ENCODE peak calls at places on chromosome 21, in ten cellular contexts. H, I, M, J, D, S, P, U, L and R are unnamed samples.

GRCh38 chr21:42691901-42692559 is 38.6 kb downstream of the PDE9A start:
- DNase-seq in P (no peak), H (no peak), S (no peak), D (no peak), J (no peak), U (no peak), M (no peak), I (no peak), L (no peak), R (no peak)

GRCh38 chr21:42447732-42448131 is 44.0 kb downstream of the UBASH3A start:
- DNase-seq in M (no peak), D (no peak), P (no peak), S (no peak), H (no peak), U (no peak), I (no peak), J (no peak), L (no peak), R (no peak)

GRCh38 chr21:23394458-23394857 is 2212.8 kb downstream of the MRPL39 start:
- DNase-seq in L (no peak), I (no peak), U (peak; percentile 25), J (no peak), P (no peak), D (no peak), H (no peak), M (no peak), S (no peak), R (no peak)

GRCh38 chr21:34351786-34352241 is 12.0 kb upstream of the KCNE2 start:
- DNase-seq in H (peak; percentile 31), I (peak; percentile 53), L (peak; percentile 34), J (no peak), M (peak; percentile 79), P (no peak), U (peak; percentile 61), S (peak; percentile 57), D (no peak), R (peak; percentile 27)

GRCh38 chr21:19731251-19731650 is 1267.0 kb upstream of the NCAM2 start:
- DNase-seq in L (no peak), M (no peak), J (no peak), I (no peak), S (no peak), U (no peak), H (no peak), D (no peak), P (no peak), R (no peak)

GRCh38 chr21:43740497-43741156 is 21.7 kb downstream of the PDXK start:
- DNase-seq in S (peak; percentile 81), L (no peak), P (peak; percentile 49), H (no peak), D (peak; percentile 54), I (peak; percentile 44), U (no peak), M (peak; percentile 73), J (no peak), R (peak; percentile 78)

GRCh38 chr21:17613242-17613676 is 558 bp upstream of the BTG3 start:
- DNase-seq in M (no peak), U (no peak), P (peak; percentile 55), S (no peak), D (no peak), H (no peak), L (peak; percentile 23), I (peak; percentile 56), J (no peak), R (no peak)

GRCh38 chr21:42574234-42575027 is 60.8 kb downstream of the SLC37A1 start:
- DNase-seq in J (no peak), U (no peak), M (no peak), L (no peak), S (no peak), H (no peak), D (no peak), I (no peak), P (no peak), R (no peak)

GRCh38 chr21:43467785-43468184 is 40.9 kb upstream of the SIK1 start:
- DNase-seq in L (no peak), D (no peak), M (no peak), U (peak; percentile 0), H (no peak), I (no peak), P (no peak), J (no peak), S (no peak), R (no peak)

GRCh38 chr21:38562182-38562581 is 63.9 kb upstream of the ERG start:
- DNase-seq in H (no peak), P (no peak), J (no peak), U (no peak), L (no peak), D (no peak), M (no peak), I (no peak), S (no peak), R (no peak)

GRCh38 chr21:38938343-38938742 is 132.6 kb downstream of the ETS2 start:
- DNase-seq in D (no peak), J (no peak), L (no peak), I (no peak), H (no peak), U (no peak), P (no peak), S (peak; percentile 71), M (peak; percentile 66), R (no peak)

GRCh38 chr21:15324542-15324941 is 259.7 kb upstream of the NRIP1 start:
- DNase-seq in J (no peak), U (no peak), H (no peak), D (no peak), S (no peak), M (peak; percentile 32), I (no peak), L (no peak), P (no peak), R (no peak)

GRCh38 chr21:15319727-15320126 is 254.9 kb upstream of the NRIP1 start:
- DNase-seq in M (no peak), L (no peak), I (no peak), J (no peak), D (no peak), S (no peak), P (no peak), U (no peak), H (no peak), R (no peak)
- TF ChIP-seq CTCF in M (no peak), L (no peak), I (no peak), J (no peak), D (no peak), S (no peak), P (no peak), U (no peak), H (no peak), R (no peak)

GRCh38 chr21:26171310-26172100 is 935 bp upstream of the APP start:
- DNase-seq in L (no peak), J (no peak), S (no peak), D (no peak), P (no peak), I (no peak), U (no peak), M (no peak), H (no peak), R (no peak)
- H3K4me3 ChIP-seq in L (peak overlapping the region; percentile 90), J (peak overlapping the region; percentile 92), S (peak overlapping the region; percentile 88), D (peak overlapping the region; percentile 79), P (peak overlapping the region; percentile 81), I (no peak overlapping the region), U (peak overlapping the region; percentile 82), M (peak overlapping the region; percentile 98), H (peak overlapping the region; percentile 95), R (peak overlapping the region; percentile 62)

GRCh38 chr21:21750124-21750825 is 752.1 kb downstream of the NCAM2 start:
- DNase-seq in J (no peak), D (no peak), L (no peak), U (no peak), I (no peak), S (no peak), P (no peak), H (no peak), M (no peak), R (no peak)
- TF ChIP-seq CTCF in J (no peak), D (no peak), L (no peak), U (no peak), I (no peak), S (no peak), P (no peak), H (no peak), M (no peak), R (no peak)

GRCh38 chr21:31731112-31731801 is 661 bp downstream of the SCAF4 start:
- DNase-seq in L (peak; percentile 40), U (no peak), S (peak; percentile 62), P (peak; percentile 31), I (peak; percentile 69), H (peak; percentile 40), J (no peak), M (peak; percentile 76), D (no peak), R (no peak)

GRCh38 chr21:31728952-31729351 is 3.0 kb downstream of the SCAF4 start:
- DNase-seq in I (no peak), L (no peak), D (no peak), H (no peak), J (no peak), P (no peak), M (no peak), S (no peak), U (no peak), R (no peak)

GRCh38 chr21:31731802-31732537 is at the start of gene SCAF4:
- DNase-seq in M (peak; percentile 95), D (peak; percentile 78), P (peak; percentile 89), H (peak; percentile 93), S (peak; percentile 89), J (peak; percentile 66), U (peak; percentile 91), I (peak; percentile 91), L (peak; percentile 93), R (peak; percentile 92)

GRCh38 chr21:31729622-31730343 is 2.1 kb downstream of the SCAF4 start:
- DNase-seq in S (no peak), P (no peak), I (no peak), J (no peak), M (no peak), L (no peak), D (no peak), U (no peak), H (no peak), R (no peak)

DNA sequence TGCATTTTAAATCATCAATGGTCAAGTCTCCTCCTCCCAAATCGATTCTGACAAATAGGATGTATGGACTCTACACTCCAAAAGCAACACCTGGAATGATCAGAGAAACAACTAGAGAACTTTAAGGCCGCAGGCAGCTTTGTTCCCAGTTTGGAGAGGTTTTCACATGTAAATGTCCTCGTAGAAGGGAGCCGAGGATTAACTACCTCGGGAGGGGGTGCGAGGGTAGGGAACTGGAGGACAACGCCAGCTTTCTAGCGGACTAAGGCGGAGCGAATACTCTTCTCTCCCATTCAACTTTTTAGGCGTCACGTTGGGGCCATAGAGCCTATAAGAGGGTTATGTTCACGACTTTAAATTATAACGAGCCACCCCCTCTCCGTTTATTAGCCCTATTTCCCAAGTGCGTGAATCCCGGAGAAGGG is 1.2 kb downstream of the SCAF4 start:
- DNase-seq in M (peak; percentile 89), I (no peak), L (no peak), H (no peak), P (no peak), U (peak; percentile 37), S (peak; percentile 97), D (peak; percentile 23), J (no peak), R (peak; percentile 36)
- H3K4me3 ChIP-seq in M (peak overlapping the region; percentile 99), I (no peak overlapping the region), L (peak overlapping the region; percentile 99), H (peak overlapping the region; percentile 99), P (peak overlapping the region; percentile 83), U (peak overlapping the region; percentile 80), S (peak overlapping the region; percentile 50), D (peak overlapping the region; percentile 95), J (peak overlapping the region; percentile 82), R (peak overlapping the region; percentile 61)